ENCODE peak calls at places on chromosomes 13 and 19, in eight cellular contexts. One of them, this sample, is unnamed.

GRCh38 chr13:85316501-85316900 is 482.7 kb downstream of the SLITRK6 start:
- DNase-seq in BJ: no peak
- DNase-seq in cardiac fibroblast: peak; percentile 31
- DNase-seq in Peyer's patch: no peak
- DNase-seq in GM04503: no peak
- DNase-seq in AG09319: no peak
- DNase-seq in stromal cell of bone marrow: no peak
- DNase-seq in fibroblast of lung: no peak
- DNase-seq in this sample: no peak

GRCh38 chr19:17001603-17002183 is 24.9 kb downstream of the CPAMD8 start:
- DNase-seq in BJ: no peak
- DNase-seq in cardiac fibroblast: no peak
- DNase-seq in Peyer's patch: no peak
- DNase-seq in GM04503: no peak
- DNase-seq in AG09319: no peak
- DNase-seq in stromal cell of bone marrow: no peak
- DNase-seq in fibroblast of lung: no peak
- DNase-seq in this sample: no peak

GRCh38 chr19:43595999-43596841 is at the start of the genes IRGQ and ZNF576:
- DNase-seq in BJ: peak; percentile 97
- DNase-seq in cardiac fibroblast: peak; percentile 100
- DNase-seq in Peyer's patch: peak; percentile 100
- DNase-seq in GM04503: peak; percentile 92
- DNase-seq in AG09319: peak; percentile 99
- DNase-seq in stromal cell of bone marrow: peak; percentile 97
- DNase-seq in fibroblast of lung: peak; percentile 96
- DNase-seq in this sample: peak; percentile 100

GRCh38 chr13:99269627-99270252 is 11.6 kb upstream of the GPR18 start:
- DNase-seq in BJ: no peak
- DNase-seq in cardiac fibroblast: peak; percentile 78
- DNase-seq in Peyer's patch: no peak
- DNase-seq in GM04503: no peak
- DNase-seq in AG09319: no peak
- DNase-seq in stromal cell of bone marrow: peak; percentile 53
- DNase-seq in fibroblast of lung: peak; percentile 56
- DNase-seq in this sample: no peak

GRCh38 chr19:38073806-38074685 is 150.0 kb downstream of the DPF1 start:
- DNase-seq in BJ: no peak
- DNase-seq in cardiac fibroblast: no peak
- DNase-seq in Peyer's patch: peak; percentile 60
- DNase-seq in GM04503: no peak
- DNase-seq in AG09319: no peak
- DNase-seq in stromal cell of bone marrow: no peak
- DNase-seq in fibroblast of lung: no peak
- DNase-seq in this sample: no peak

GRCh38 chr19:28424662-28425430 is 788.1 kb downstream of the UQCRFS1 start:
- DNase-seq in BJ: no peak
- DNase-seq in cardiac fibroblast: no peak
- DNase-seq in Peyer's patch: no peak
- DNase-seq in GM04503: no peak
- DNase-seq in AG09319: no peak
- DNase-seq in stromal cell of bone marrow: no peak
- DNase-seq in fibroblast of lung: peak; percentile 76
- DNase-seq in this sample: no peak

GRCh38 chr13:73058432-73058740 is 419 bp upstream of the KLF5 start:
- DNase-seq in BJ: no peak
- DNase-seq in cardiac fibroblast: no peak
- DNase-seq in Peyer's patch: no peak
- DNase-seq in GM04503: no peak
- DNase-seq in AG09319: no peak
- DNase-seq in stromal cell of bone marrow: no peak
- DNase-seq in fibroblast of lung: no peak
- DNase-seq in this sample: no peak

GRCh38 chr19:44722131-44723121 is 23.5 kb downstream of the CEACAM16 start:
- DNase-seq in BJ: no peak
- DNase-seq in cardiac fibroblast: no peak
- DNase-seq in Peyer's patch: no peak
- DNase-seq in GM04503: no peak
- DNase-seq in AG09319: no peak
- DNase-seq in stromal cell of bone marrow: no peak
- DNase-seq in fibroblast of lung: no peak
- DNase-seq in this sample: no peak

GRCh38 chr19:6590458-6591319 is at the start of gene CD70:
- DNase-seq in BJ: no peak
- DNase-seq in cardiac fibroblast: no peak
- DNase-seq in Peyer's patch: no peak
- DNase-seq in GM04503: no peak
- DNase-seq in AG09319: no peak
- DNase-seq in stromal cell of bone marrow: no peak
- DNase-seq in fibroblast of lung: peak; percentile 45
- DNase-seq in this sample: no peak

GRCh38 chr13:80012281-80012680 is 328.6 kb downstream of the SPRY2 start:
- DNase-seq in BJ: no peak
- DNase-seq in cardiac fibroblast: peak; percentile 31
- DNase-seq in Peyer's patch: no peak
- DNase-seq in GM04503: no peak
- DNase-seq in AG09319: no peak
- DNase-seq in stromal cell of bone marrow: no peak
- DNase-seq in fibroblast of lung: peak; percentile 30
- DNase-seq in this sample: no peak

GRCh38 chr13:42221321-42221720 is 50.6 kb upstream of the AKAP11 start:
- DNase-seq in BJ: no peak
- DNase-seq in cardiac fibroblast: peak; percentile 13
- DNase-seq in Peyer's patch: no peak
- DNase-seq in GM04503: no peak
- DNase-seq in AG09319: no peak
- DNase-seq in stromal cell of bone marrow: no peak
- DNase-seq in fibroblast of lung: no peak
- DNase-seq in this sample: no peak

GRCh38 chr19:47713046-47714021 is at the start of gene EHD2:
- DNase-seq in BJ: no peak
- DNase-seq in cardiac fibroblast: peak; percentile 89
- DNase-seq in Peyer's patch: peak; percentile 67
- DNase-seq in GM04503: no peak
- DNase-seq in AG09319: peak; percentile 68
- DNase-seq in stromal cell of bone marrow: peak; percentile 66
- DNase-seq in fibroblast of lung: peak; percentile 69
- DNase-seq in this sample: peak; percentile 93

GRCh38 chr13:29935309-29935981 is 85.0 kb upstream of the UBL3 start:
- DNase-seq in BJ: no peak
- DNase-seq in cardiac fibroblast: no peak
- DNase-seq in Peyer's patch: no peak
- DNase-seq in GM04503: no peak
- DNase-seq in AG09319: no peak
- DNase-seq in stromal cell of bone marrow: no peak
- DNase-seq in fibroblast of lung: no peak
- DNase-seq in this sample: no peak

GRCh38 chr19:33686687-33687541 is 65.2 kb downstream of the CHST8 start:
- DNase-seq in BJ: no peak
- DNase-seq in cardiac fibroblast: no peak
- DNase-seq in Peyer's patch: no peak
- DNase-seq in GM04503: no peak
- DNase-seq in AG09319: no peak
- DNase-seq in stromal cell of bone marrow: no peak
- DNase-seq in fibroblast of lung: no peak
- DNase-seq in this sample: peak; percentile 67

GRCh38 chr13:24802074-24802473 is 38.1 kb downstream of the RNF17 start:
- DNase-seq in BJ: no peak
- DNase-seq in cardiac fibroblast: no peak
- DNase-seq in Peyer's patch: no peak
- DNase-seq in GM04503: no peak
- DNase-seq in AG09319: no peak
- DNase-seq in stromal cell of bone marrow: no peak
- DNase-seq in fibroblast of lung: peak; percentile 4
- DNase-seq in this sample: no peak

GRCh38 chr19:38216785-38217746 is 7.0 kb downstream of the DPF1 start:
- DNase-seq in BJ: no peak
- DNase-seq in cardiac fibroblast: no peak
- DNase-seq in Peyer's patch: no peak
- DNase-seq in GM04503: no peak
- DNase-seq in AG09319: no peak
- DNase-seq in stromal cell of bone marrow: no peak
- DNase-seq in fibroblast of lung: no peak
- DNase-seq in this sample: no peak

GRCh38 chr13:75226755-75227435 is 255.1 kb downstream of the TBC1D4 start:
- DNase-seq in BJ: peak; percentile 82
- DNase-seq in cardiac fibroblast: peak; percentile 87
- DNase-seq in Peyer's patch: no peak
- DNase-seq in GM04503: peak; percentile 89
- DNase-seq in AG09319: peak; percentile 66
- DNase-seq in stromal cell of bone marrow: peak; percentile 92
- DNase-seq in fibroblast of lung: peak; percentile 99
- DNase-seq in this sample: no peak

GRCh38 chr19:41626877-41627276 is at the start of gene CEACAM4:
- DNase-seq in BJ: no peak
- DNase-seq in cardiac fibroblast: no peak
- DNase-seq in Peyer's patch: no peak
- DNase-seq in GM04503: no peak
- DNase-seq in AG09319: no peak
- DNase-seq in stromal cell of bone marrow: no peak
- DNase-seq in fibroblast of lung: no peak
- DNase-seq in this sample: peak; percentile 72

GRCh38 chr13:20475927-20476691 is 49.5 kb downstream of the CRYL1 start:
- DNase-seq in BJ: no peak
- DNase-seq in cardiac fibroblast: no peak
- DNase-seq in Peyer's patch: no peak
- DNase-seq in GM04503: no peak
- DNase-seq in AG09319: no peak
- DNase-seq in stromal cell of bone marrow: no peak
- DNase-seq in fibroblast of lung: peak; percentile 35
- DNase-seq in this sample: no peak

GRCh38 chr13:45472171-45472705 is 7.5 kb downstream of the COG3 start:
- DNase-seq in BJ: no peak
- DNase-seq in cardiac fibroblast: no peak
- DNase-seq in Peyer's patch: no peak
- DNase-seq in GM04503: no peak
- DNase-seq in AG09319: no peak
- DNase-seq in stromal cell of bone marrow: peak; percentile 31
- DNase-seq in fibroblast of lung: peak; percentile 14
- DNase-seq in this sample: no peak

GRCh38 chr19:35300340-35300649 is 8.3 kb downstream of the MAG start:
- DNase-seq in BJ: no peak
- DNase-seq in cardiac fibroblast: no peak
- DNase-seq in Peyer's patch: no peak
- DNase-seq in GM04503: no peak
- DNase-seq in AG09319: no peak
- DNase-seq in stromal cell of bone marrow: no peak
- DNase-seq in fibroblast of lung: no peak
- DNase-seq in this sample: no peak

GRCh38 chr19:2579678-2580280 is 103.9 kb downstream of the GADD45B start:
- DNase-seq in BJ: no peak
- DNase-seq in cardiac fibroblast: no peak
- DNase-seq in Peyer's patch: no peak
- DNase-seq in GM04503: no peak
- DNase-seq in AG09319: no peak
- DNase-seq in stromal cell of bone marrow: no peak
- DNase-seq in fibroblast of lung: no peak
- DNase-seq in this sample: peak; percentile 61

This sample was measured in aorta.